ENCODE peak calls at places on chromosome 14, in six cellular contexts. Z, C, X, E, A and J are unnamed samples.

GRCh38 chr14:45679852-45680251 is 426.9 kb upstream of the MIS18BP1 start:
- DNase-seq in A (no peak), Z (peak; percentile 89), E (no peak), X (no peak), C (no peak), J (no peak)

GRCh38 chr14:44530482-44530881 is 23.4 kb upstream of the FSCB start:
- DNase-seq in X (no peak), A (no peak), E (no peak), Z (no peak), C (no peak), J (no peak)

GRCh38 chr14:92511472-92512247 is 1.9 kb upstream of the RIN3 start:
- DNase-seq in C (no peak), X (peak; percentile 74), A (no peak), E (no peak), Z (peak; percentile 92), J (no peak)

GRCh38 chr14:71478542-71478941 is 453.7 kb upstream of the RGS6 start:
- DNase-seq in E (no peak), A (no peak), X (no peak), C (no peak), Z (peak; percentile 66), J (peak; percentile 37)

GRCh38 chr14:61076531-61076930 is 95.5 kb downstream of the SLC38A6 start:
- DNase-seq in Z (peak; percentile 65), X (no peak), A (no peak), E (no peak), C (no peak), J (no peak)

GRCh38 chr14:102197317-102197850 is 57.7 kb downstream of the WDR20 start:
- DNase-seq in X (no peak), E (no peak), A (no peak), C (no peak), Z (no peak), J (no peak)

GRCh38 chr14:71482701-71483100 is 449.5 kb upstream of the RGS6 start:
- DNase-seq in X (no peak), E (no peak), Z (peak; percentile 36), A (no peak), C (no peak), J (no peak)

GRCh38 chr14:67440513-67440912 is 28.5 kb upstream of the PLEK2 start:
- DNase-seq in C (no peak), E (no peak), X (peak; percentile 61), A (no peak), Z (no peak), J (no peak)

GRCh38 chr14:91926131-91926890 is 21.2 kb downstream of the FBLN5 start:
- DNase-seq in E (no peak), X (no peak), Z (no peak), A (no peak), C (no peak), J (no peak)

GRCh38 chr14:61537567-61538463 is 157.5 kb upstream of the HIF1A start:
- DNase-seq in A (peak; percentile 93), X (peak; percentile 82), Z (peak; percentile 90), E (no peak), C (no peak), J (no peak)

GRCh38 chr14:93736378-93737014 is 51.8 kb downstream of the PRIMA1 start:
- DNase-seq in E (no peak), A (no peak), Z (no peak), C (no peak), X (no peak), J (no peak)

GRCh38 chr14:73166399-73166798 is 30.1 kb downstream of the PSEN1 start:
- DNase-seq in X (no peak), Z (no peak), E (no peak), C (no peak), A (no peak), J (no peak)

GRCh38 chr14:41899416-41899815 is 292.7 kb downstream of the LRFN5 start:
- DNase-seq in Z (peak; percentile 23), X (no peak), A (no peak), E (no peak), C (no peak), J (no peak)

GRCh38 chr14:99055816-99056215 is 216.2 kb downstream of the BCL11B start:
- DNase-seq in X (no peak), A (no peak), Z (no peak), E (no peak), C (no peak), J (no peak)

GRCh38 chr14:44463386-44464004 is 43.6 kb downstream of the FSCB start:
- DNase-seq in Z (no peak), A (no peak), C (no peak), E (no peak), X (no peak), J (no peak)

GRCh38 chr14:88232783-88233182 is 90.3 kb downstream of the KCNK10 start:
- DNase-seq in X (no peak), Z (no peak), C (no peak), A (no peak), E (no peak), J (no peak)

GRCh38 chr14:61578745-61579144 is 116.6 kb upstream of the HIF1A start:
- DNase-seq in E (no peak), C (no peak), Z (peak; percentile 64), X (no peak), A (no peak), J (no peak)

GRCh38 chr14:101965796-101966718 is 1.7 kb downstream of the DYNC1H1 start:
- DNase-seq in E (no peak), C (no peak), A (peak; percentile 23), X (no peak), Z (no peak), J (no peak)

GRCh38 chr14:99684356-99684952 is 356 bp downstream of the CYP46A1 start:
- DNase-seq in C (no peak), E (no peak), Z (no peak), A (no peak), X (no peak), J (no peak)

GRCh38 chr14:26204362-26204953 is 393.4 kb downstream of the NOVA1 start:
- DNase-seq in A (no peak), C (no peak), X (no peak), E (no peak), Z (no peak), J (no peak)

GRCh38 chr14:64110832-64111231 is 183.3 kb downstream of the ESR2 start:
- DNase-seq in X (no peak), C (no peak), Z (no peak), A (no peak), E (no peak), J (no peak)

GRCh38 chr14:34043627-34044372 is 92.9 kb upstream of the EGLN3 start:
- DNase-seq in X (peak; percentile 61), C (no peak), Z (no peak), A (peak; percentile 63), E (no peak), J (peak; percentile 49)

GRCh38 chr14:65352964-65353530 is 59.5 kb upstream of the FUT8 start:
- DNase-seq in C (no peak), Z (no peak), A (no peak), X (peak; percentile 50), E (no peak), J (peak; percentile 46)

GRCh38 chr14:72617391-72618011 is 276.4 kb downstream of the DPF3 start:
- DNase-seq in C (peak; percentile 44), E (no peak), A (no peak), X (peak; percentile 15), Z (peak; percentile 80), J (no peak)

GRCh38 chr14:101478096-101478495 is 83.2 kb upstream of the DIO3 start:
- DNase-seq in Z (no peak), X (peak; percentile 17), E (no peak), C (no peak), A (no peak), J (no peak)

GRCh38 chr14:21405097-21405496 is 21.3 kb upstream of the SUPT16H start:
- DNase-seq in C (no peak), X (no peak), A (no peak), E (no peak), Z (no peak), J (no peak)

GRCh38 chr14:21406213-21406612 is 22.4 kb upstream of the SUPT16H start:
- DNase-seq in E (no peak), C (no peak), A (no peak), X (no peak), Z (no peak), J (no peak)

GRCh38 chr14:21408152-21408551 is 24.3 kb upstream of the SUPT16H start:
- DNase-seq in A (no peak), C (no peak), Z (peak; percentile 61), X (no peak), E (no peak), J (no peak)
- H3K36me3 ChIP-seq in A (peaks cover 2% of the 10 kb centered on the region), C (peaks cover 100% of the 10 kb centered on the region), Z (peaks cover 71% of the 10 kb centered on the region), X (peaks cover 33% of the 10 kb centered on the region), E (peaks cover 29% of the 10 kb centered on the region), J (peaks cover 19% of the 10 kb centered on the region)

GRCh38 chr14:103729496-103730448 is 14.2 kb downstream of the ZFYVE21 start:
- DNase-seq in Z (no peak), A (no peak), C (no peak), X (no peak), E (no peak), J (no peak)
- H3K36me3 ChIP-seq in Z (peaks cover 16% of the 10 kb centered on the region), A (peaks cover 2% of the 10 kb centered on the region), C (peaks cover 57% of the 10 kb centered on the region), X (peaks cover 7% of the 10 kb centered on the region), E (peaks cover 21% of the 10 kb centered on the region), J (peaks cover 13% of the 10 kb centered on the region)

DNA sequence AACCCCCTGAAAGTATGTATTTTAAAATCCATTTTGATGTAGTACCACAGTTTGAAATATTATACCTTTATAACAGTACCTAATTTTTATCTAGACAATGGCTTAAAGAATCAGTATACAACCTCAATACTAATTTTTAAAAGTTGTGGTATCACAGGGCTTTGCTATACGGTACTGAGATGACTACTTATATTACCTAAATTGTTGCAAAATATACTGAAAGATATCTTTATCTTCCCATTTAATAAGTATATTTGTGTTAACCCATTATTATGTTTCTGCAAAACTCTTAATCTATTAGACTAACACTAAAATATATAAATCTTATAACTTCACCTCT is 67.1 kb downstream of the RALGAPA1 start:
- DNase-seq in C (no peak), Z (no peak), X (no peak), E (no peak), A (no peak), J (no peak)
- H3K36me3 ChIP-seq in C (peaks cover 75% of the 10 kb centered on the region), Z (peaks cover 3% of the 10 kb centered on the region), X (no peaks in the 10 kb centered on the region), E (no peaks in the 10 kb centered on the region), A (no peaks in the 10 kb centered on the region), J (no peaks in the 10 kb centered on the region)

DNA sequence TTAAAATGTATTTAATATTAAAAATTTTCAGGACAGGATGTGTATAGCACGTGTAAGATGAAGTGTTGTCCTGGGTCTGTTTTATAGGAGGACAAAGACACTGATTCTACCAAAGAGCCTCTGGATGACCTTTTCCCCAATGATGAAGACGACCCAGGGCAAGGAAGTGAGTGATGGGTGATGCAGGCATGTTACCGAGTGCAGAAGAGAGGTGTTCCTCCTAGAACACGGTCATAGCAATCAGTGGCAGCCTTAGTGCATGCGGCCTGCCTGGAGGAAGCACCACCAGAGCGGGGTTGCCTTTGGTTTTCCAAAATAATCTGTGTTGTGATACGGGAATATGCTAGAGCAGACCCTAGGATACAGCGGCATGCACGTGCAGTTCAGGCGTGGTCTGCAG is 33.0 kb downstream of the KLC1 start:
- DNase-seq in A (no peak), Z (no peak), E (no peak), X (no peak), C (no peak), J (no peak)
- H3K36me3 ChIP-seq in A (peaks cover 2% of the 10 kb centered on the region), Z (peaks cover 38% of the 10 kb centered on the region), E (peaks cover 19% of the 10 kb centered on the region), X (no peaks in the 10 kb centered on the region), C (peaks cover 95% of the 10 kb centered on the region), J (peaks cover 18% of the 10 kb centered on the region)

GRCh38 chr14:58275527-58276190 is 22.7 kb upstream of the ARID4A start:
- DNase-seq in C (no peak), A (no peak), E (no peak), X (no peak), Z (no peak), J (no peak)
- H3K36me3 ChIP-seq in C (peaks cover 63% of the 10 kb centered on the region), A (peaks cover 2% of the 10 kb centered on the region), E (peaks cover 3% of the 10 kb centered on the region), X (no peaks in the 10 kb centered on the region), Z (peaks cover 24% of the 10 kb centered on the region), J (peaks cover 10% of the 10 kb centered on the region)

GRCh38 chr14:75095690-75096089 is 26.2 kb downstream of the ZC2HC1C start:
- DNase-seq in A (no peak), C (no peak), X (no peak), E (no peak), Z (no peak), J (no peak)
- H3K36me3 ChIP-seq in A (peaks cover 1% of the 10 kb centered on the region), C (peaks cover 99% of the 10 kb centered on the region), X (peaks cover 9% of the 10 kb centered on the region), E (peaks cover 12% of the 10 kb centered on the region), Z (peaks cover 24% of the 10 kb centered on the region), J (peaks cover 18% of the 10 kb centered on the region)